ENCODE peak calls at places on chromosome 16, in four cellular contexts. H, D, A and U are unnamed samples.

GRCh38 chr16:9826630-9827029 is 355.6 kb downstream of the GRIN2A start:
- DNase-seq in H (no peak), D (no peak), A (no peak), U (no peak)

GRCh38 chr16:67187175-67187900 is 2.6 kb downstream of the EXOC3L1 start:
- DNase-seq in H (no peak), D (no peak), A (no peak), U (no peak)

GRCh38 chr16:64771273-64771672 is 350.6 kb downstream of the CDH11 start:
- DNase-seq in A (no peak), H (no peak), D (no peak), U (no peak)

GRCh38 chr16:77760800-77761199 is 27.6 kb upstream of the VAT1L start:
- DNase-seq in H (no peak), D (no peak), A (no peak), U (no peak)

GRCh38 chr16:19844945-19845641 is 39.6 kb downstream of the GPRC5B start:
- DNase-seq in D (no peak), A (peak; percentile 30), H (peak; percentile 54), U (no peak)

GRCh38 chr16:48165961-48166578 is 10.3 kb upstream of the ABCC12 start:
- DNase-seq in A (no peak), H (no peak), D (no peak), U (no peak)

GRCh38 chr16:9665851-9666271 is 516.4 kb downstream of the GRIN2A start:
- DNase-seq in H (peak; percentile 42), D (no peak), A (no peak), U (no peak)

GRCh38 chr16:55502801-55503366 is 6.0 kb upstream of the LPCAT2 start:
- DNase-seq in H (peak; percentile 72), D (no peak), A (peak; percentile 44), U (no peak)

GRCh38 chr16:87968541-87968940 is 17.3 kb downstream of the BANP start:
- DNase-seq in H (no peak), A (no peak), D (no peak), U (no peak)

GRCh38 chr16:7545251-7545650 is 212.6 kb downstream of the RBFOX1 start:
- DNase-seq in D (no peak), H (no peak), A (no peak), U (no peak)

GRCh38 chr16:85897384-85897783 is 1.6 kb upstream of the IRF8 start:
- DNase-seq in H (no peak), A (no peak), D (no peak), U (no peak)
- TF ChIP-seq CTCF in H (no peak), A (no peak), D (no peak), U (no peak)

DNA sequence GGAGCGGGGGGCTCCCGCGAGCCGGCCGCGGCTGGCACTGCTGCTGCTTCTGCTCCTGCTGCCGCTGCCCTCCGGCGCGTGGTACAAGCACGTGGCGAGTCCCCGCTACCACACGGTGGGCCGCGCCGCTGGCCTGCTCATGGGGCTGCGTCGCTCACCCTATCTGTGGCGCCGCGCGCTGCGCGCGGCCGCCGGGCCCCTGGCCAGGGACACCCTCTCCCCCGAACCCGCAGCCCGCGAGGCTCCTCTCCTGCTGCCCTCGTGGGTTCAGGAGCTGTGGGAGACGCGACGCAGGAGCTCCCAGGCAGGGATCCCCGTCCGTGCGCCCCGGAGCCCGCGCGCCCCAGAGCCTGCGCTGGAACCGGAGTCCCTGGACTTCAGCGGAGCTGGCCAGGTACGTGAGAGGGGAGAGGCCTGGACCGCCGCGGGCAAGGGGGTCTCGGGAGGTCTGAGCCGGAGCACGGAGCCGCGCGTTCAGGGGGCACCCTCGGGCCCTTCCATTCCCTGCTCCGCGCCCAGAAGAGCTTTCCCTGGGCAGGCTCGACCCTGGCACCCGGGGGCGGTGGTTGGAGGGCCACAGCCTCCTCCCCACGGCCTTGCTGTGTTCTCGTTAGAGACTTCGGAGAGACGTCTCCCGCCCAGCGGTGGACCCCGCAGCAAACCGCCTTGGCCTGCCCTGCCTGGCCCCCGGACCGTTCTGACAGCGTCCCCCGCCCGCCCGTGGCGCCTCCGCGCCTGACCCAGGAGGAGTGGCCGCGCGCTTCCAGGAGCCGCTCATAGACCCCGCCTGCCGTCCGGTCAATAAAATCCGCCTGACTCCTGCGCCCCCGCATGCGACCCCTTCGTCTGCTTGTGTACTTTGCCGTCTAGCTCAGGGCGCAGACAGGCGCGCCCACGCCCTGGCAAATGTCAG is 590 bp downstream of the NPW start:
- DNase-seq in D (no peak), A (no peak), H (peak; percentile 48), U (no peak)
- TF ChIP-seq CTCF in D (no peak), A (no peak), H (no peak), U (no peak)

DNA sequence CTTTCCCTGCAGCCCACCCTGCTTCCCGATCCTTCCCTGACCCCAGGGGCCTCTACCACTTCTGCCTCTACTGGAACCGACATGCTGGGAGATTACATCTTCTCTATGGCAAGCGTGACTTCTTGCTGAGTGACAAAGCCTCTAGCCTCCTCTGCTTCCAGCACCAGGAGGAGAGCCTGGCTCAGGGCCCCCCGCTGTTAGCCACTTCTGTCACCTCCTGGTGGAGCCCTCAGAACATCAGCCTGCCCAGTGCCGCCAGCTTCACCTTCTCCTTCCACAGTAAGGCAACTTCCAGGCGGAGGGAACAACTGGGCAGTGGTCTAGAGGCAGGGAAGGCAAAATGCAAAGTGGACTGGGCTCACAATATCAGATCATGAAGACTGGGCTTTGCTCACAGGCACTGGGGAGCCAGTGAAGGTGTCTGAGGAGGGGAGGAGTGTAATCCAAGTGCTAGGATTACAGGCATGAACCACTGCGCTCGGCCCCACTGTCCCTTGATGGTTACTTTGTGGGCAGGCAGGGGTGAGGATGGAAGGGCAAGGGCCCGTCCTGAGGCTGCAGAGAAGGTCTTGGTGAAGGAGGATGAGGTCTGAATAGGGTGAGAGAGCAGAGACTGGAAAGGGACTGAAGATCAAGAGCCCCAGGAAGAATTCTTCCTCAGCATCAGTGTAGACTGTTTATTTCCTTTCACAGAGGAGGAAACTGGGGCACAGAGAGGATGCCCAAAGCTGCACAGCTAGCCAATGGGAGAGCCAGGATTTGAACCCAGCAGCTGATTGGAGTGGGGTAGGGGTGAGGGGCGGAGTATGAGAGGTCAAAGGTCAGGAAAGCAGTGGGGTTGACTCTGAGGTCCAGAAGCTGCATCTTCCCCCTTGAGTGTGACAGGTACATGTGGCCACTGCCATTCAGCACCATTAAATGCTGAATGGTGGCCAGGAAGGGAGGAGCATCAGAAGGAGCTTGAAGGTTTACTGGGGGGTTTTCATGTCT is 16.5 kb upstream of the ADGRG3 start:
- DNase-seq in A (peak; percentile 54), H (no peak), D (no peak), U (no peak)
- TF ChIP-seq CTCF in A (peak; percentile 15), H (no peak), D (no peak), U (no peak)

GRCh38 chr16:71557299-71557698 is 19.6 kb downstream of the TAT start:
- DNase-seq in H (no peak), D (no peak), A (no peak), U (no peak)

GRCh38 chr16:71547168-71547567 is 20.9 kb downstream of the CHST4 start:
- DNase-seq in H (no peak), D (no peak), A (no peak), U (no peak)

GRCh38 chr16:71555230-71555891 is 21.5 kb downstream of the TAT start:
- DNase-seq in D (no peak), H (no peak), A (no peak), U (no peak)

GRCh38 chr16:71557954-71558582 is 18.8 kb downstream of the TAT start:
- DNase-seq in D (no peak), A (no peak), H (no peak), U (no peak)

DNA sequence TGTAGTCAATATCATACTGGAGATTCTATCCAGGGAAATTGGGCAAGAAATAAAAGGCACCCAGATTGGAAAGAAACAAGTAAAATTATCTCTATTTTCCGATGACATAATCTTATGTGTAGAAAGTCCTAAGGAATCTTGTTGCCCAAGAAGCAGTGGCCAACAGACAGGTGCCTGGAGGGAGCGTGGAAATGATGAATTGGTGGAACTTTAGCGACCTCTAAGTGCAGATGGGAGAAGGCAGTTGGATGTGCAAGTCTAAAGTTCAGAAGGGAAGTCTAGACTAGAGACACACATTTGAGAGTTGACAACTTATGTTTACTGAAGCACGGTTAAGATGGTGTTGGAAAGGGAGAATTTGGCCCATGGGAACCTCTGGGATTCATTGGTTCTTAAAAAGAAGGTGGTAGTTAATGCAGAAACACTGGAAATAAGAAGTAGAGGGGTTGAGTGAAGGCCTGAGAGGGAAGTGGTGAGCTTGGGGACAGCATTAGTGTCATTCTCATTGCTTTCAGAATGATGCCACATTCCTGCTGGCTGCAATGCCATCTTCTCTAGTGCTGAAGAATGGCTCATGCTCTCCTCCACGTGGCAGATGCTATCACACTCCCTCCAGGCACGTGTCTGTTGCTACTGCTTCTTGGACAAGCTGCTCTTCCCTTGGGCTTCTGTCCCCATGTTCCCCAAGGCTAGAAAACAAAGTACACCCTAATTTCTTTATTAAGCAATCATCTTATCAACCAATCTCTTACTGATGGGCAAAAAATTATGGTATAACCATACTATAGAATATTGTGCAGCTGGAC is 24.0 kb downstream of the TAT start:
- DNase-seq in H (no peak), A (no peak), D (no peak), U (no peak)
- TF ChIP-seq CTCF in H (no peak), A (peak; percentile 41), D (no peak), U (no peak)

DNA sequence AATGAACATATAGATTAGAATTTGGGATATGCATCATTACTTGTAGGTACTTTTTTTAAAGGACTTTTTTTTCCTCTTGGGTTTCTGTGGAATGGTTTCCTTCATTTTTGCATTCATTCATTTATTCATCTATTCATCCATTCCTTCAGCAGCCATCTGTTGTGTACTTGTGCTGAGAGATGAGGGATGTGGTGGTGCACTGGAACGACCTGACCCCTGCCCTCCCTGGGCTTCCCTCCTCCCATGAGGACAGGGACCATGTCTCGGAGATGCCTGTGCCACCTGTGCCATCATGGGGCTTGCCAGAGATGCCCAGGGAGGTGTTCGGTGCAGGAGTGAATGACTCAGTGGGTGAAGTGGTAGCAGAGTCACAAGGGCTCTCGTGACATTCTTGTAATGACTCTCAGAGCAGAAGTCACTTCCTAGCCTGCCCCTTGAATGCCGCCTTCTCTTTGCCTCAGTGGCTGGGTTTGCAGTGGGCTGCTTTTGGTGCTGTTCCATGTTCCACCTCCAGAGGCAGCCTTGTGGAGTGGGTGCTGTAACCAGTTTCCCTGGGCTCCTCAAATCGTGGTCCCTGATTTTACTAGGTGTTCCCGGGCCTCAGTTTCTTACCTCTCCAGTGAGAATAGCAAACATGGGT is 43.9 kb downstream of the CLEC16A start:
- DNase-seq in H (no peak), D (no peak), A (peak; percentile 19), U (no peak)
- TF ChIP-seq CTCF in H (peak; percentile 12), D (no peak), A (peak; percentile 59), U (peak; percentile 41)